ENCODE peak calls at places on chromosomes 16 and 17, in four cellular contexts. M, K, Y and A are unnamed samples.

GRCh38 chr17:50146927-50147640 is 3.4 kb downstream of the PPP1R9B start:
- DNase-seq in M (no peak), K (no peak), Y (no peak), A (no peak)

GRCh38 chr16:15778999-15779614 is 77.7 kb downstream of the MYH11 start:
- DNase-seq in M (no peak), K (no peak), Y (no peak), A (no peak)

GRCh38 chr17:77529328-77529650 is 388.5 kb downstream of the SEC14L1 start:
- DNase-seq in M (no peak), K (no peak), Y (no peak), A (peak; percentile 47)

GRCh38 chr16:58348986-58349385 is 43.3 kb upstream of the GINS3 start:
- DNase-seq in M (no peak), K (no peak), Y (no peak), A (no peak)

GRCh38 chr16:50548659-50549560 is 714 bp downstream of the NKD1 start:
- DNase-seq in M (no peak), K (no peak), Y (no peak), A (no peak)

GRCh38 chr17:46785696-46786095 is 32.8 kb downstream of the WNT3 start:
- DNase-seq in M (peak; percentile 58), K (no peak), Y (no peak), A (no peak)

GRCh38 chr16:19175492-19176262 is 7.6 kb downstream of the SYT17 start:
- DNase-seq in M (no peak), K (no peak), Y (no peak), A (no peak)

GRCh38 chr17:43931062-43931571 is 11.2 kb downstream of the PPY start:
- DNase-seq in M (no peak), K (no peak), Y (no peak), A (no peak)

GRCh38 chr17:7854078-7854777 is 638 bp upstream of the TMEM88 start:
- DNase-seq in M (no peak), K (no peak), Y (no peak), A (peak; percentile 72)

GRCh38 chr17:81025065-81025751 is 9.7 kb upstream of the BAIAP2 start:
- DNase-seq in M (no peak), K (no peak), Y (no peak), A (no peak)

GRCh38 chr17:22692066-22692800 is 999.9 kb downstream of the KCNJ18 start:
- DNase-seq in M (no peak), K (no peak), Y (no peak), A (no peak)

GRCh38 chr16:68233085-68233834 is 2.7 kb downstream of the ESRP2 start:
- DNase-seq in M (no peak), K (no peak), Y (no peak), A (peak; percentile 40)

GRCh38 chr17:48795444-48796162 is 21.4 kb downstream of the TTLL6 start:
- DNase-seq in M (no peak), K (peak; percentile 36), Y (peak; percentile 81), A (no peak)

GRCh38 chr16:49602201-49603041 is 228.8 kb downstream of the C16orf78 start:
- DNase-seq in M (no peak), K (no peak), Y (no peak), A (peak; percentile 64)

GRCh38 chr16:25258856-25259179 is 1.2 kb upstream of the ZKSCAN2 start:
- DNase-seq in M (no peak), K (no peak), Y (no peak), A (no peak)

GRCh38 chr16:66479661-66480264 is 52.7 kb downstream of the BEAN1 start:
- DNase-seq in M (no peak), K (no peak), Y (no peak), A (no peak)

GRCh38 chr17:13735444-13735843 is 133.7 kb upstream of the HS3ST3A1 start:
- DNase-seq in M (no peak), K (no peak), Y (peak; percentile 5), A (no peak)

GRCh38 chr17:80501739-80502577 is 25.6 kb upstream of the NPTX1 start:
- DNase-seq in M (peak; percentile 45), K (no peak), Y (peak; percentile 97), A (no peak)

GRCh38 chr17:8294361-8294760 is 839 bp downstream of the SLC25A35 start:
- DNase-seq in M (no peak), K (no peak), Y (no peak), A (no peak)

GRCh38 chr17:82884341-82884871 is 44.6 kb upstream of the ZNF750 start:
- DNase-seq in M (no peak), K (no peak), Y (no peak), A (no peak)

GRCh38 chr17:55704412-55704811 is 18.3 kb downstream of the TMEM100 start:
- DNase-seq in M (no peak), K (no peak), Y (no peak), A (no peak)

GRCh38 chr17:81665205-81666091 is 957 bp downstream of the OXLD1 start:
- DNase-seq in M (peak; percentile 16), K (no peak), Y (peak; percentile 6), A (no peak)

GRCh38 chr17:63517825-63518534 is 5.2 kb upstream of the KCNH6 start:
- DNase-seq in M (no peak), K (no peak), Y (no peak), A (no peak)

GRCh38 chr16:50835358-50836060 is 93.6 kb downstream of the CYLD start:
- DNase-seq in M (no peak), K (no peak), Y (no peak), A (peak; percentile 56)

GRCh38 chr17:41992576-41992975 is 24.7 kb downstream of the DNAJC7 start:
- DNase-seq in M (no peak), K (no peak), Y (no peak), A (no peak)

GRCh38 chr16:89201467-89202377 is 1.4 kb upstream of the SLC22A31 start:
- DNase-seq in M (peak; percentile 95), K (peak; percentile 84), Y (peak; percentile 66), A (no peak)

GRCh38 chr17:76683921-76684745 is 26.6 kb downstream of the MXRA7 start:
- DNase-seq in M (no peak), K (no peak), Y (no peak), A (no peak)

GRCh38 chr17:49521088-49521450 is 26.0 kb downstream of the NGFR start:
- DNase-seq in M (no peak), K (no peak), Y (no peak), A (peak; percentile 47)

GRCh38 chr17:44941712-44942331 is 5.8 kb downstream of the KIF18B start:
- DNase-seq in M (no peak), K (no peak), Y (no peak), A (peak; percentile 58)

DNA sequence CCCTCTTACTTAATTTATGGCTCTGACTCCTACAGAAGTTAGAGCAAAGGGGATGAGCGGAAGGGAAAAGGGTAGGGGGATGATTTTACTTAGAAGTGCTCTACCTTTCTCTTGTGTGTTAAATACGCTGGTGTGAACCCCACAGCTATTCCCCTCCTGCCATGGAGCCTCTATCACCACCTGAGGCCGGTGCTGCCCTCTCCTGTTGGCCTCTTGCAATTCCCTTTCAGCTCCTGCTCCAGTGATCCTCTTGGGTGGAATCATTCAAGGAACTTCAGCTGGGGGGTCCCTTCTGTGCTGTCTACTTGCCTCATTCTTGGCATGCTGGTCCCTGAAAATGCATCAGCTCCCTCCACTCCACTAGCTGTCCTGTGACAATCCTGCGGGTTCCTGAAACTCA is 41.8 kb upstream of the CDH8 start:
- DNase-seq in M (no peak), K (no peak), Y (no peak), A (no peak)
- TF ChIP-seq CTCF in M (no peak), K (no peak), Y (no peak), A (no peak)

GRCh38 chr17:40430272-40431230 is 12.7 kb upstream of the IGFBP4 start:
- DNase-seq in M (no peak), K (no peak), Y (no peak), A (no peak)

GRCh38 chr17:40436631-40437030 is 6.6 kb upstream of the IGFBP4 start:
- DNase-seq in M (no peak), K (no peak), Y (no peak), A (no peak)

GRCh38 chr17:40432864-40433528 is 10.3 kb upstream of the IGFBP4 start:
- DNase-seq in M (no peak), K (no peak), Y (peak; percentile 77), A (no peak)

GRCh38 chr17:40431231-40431602 is 12.0 kb upstream of the IGFBP4 start:
- DNase-seq in M (no peak), K (no peak), Y (no peak), A (no peak)

DNA sequence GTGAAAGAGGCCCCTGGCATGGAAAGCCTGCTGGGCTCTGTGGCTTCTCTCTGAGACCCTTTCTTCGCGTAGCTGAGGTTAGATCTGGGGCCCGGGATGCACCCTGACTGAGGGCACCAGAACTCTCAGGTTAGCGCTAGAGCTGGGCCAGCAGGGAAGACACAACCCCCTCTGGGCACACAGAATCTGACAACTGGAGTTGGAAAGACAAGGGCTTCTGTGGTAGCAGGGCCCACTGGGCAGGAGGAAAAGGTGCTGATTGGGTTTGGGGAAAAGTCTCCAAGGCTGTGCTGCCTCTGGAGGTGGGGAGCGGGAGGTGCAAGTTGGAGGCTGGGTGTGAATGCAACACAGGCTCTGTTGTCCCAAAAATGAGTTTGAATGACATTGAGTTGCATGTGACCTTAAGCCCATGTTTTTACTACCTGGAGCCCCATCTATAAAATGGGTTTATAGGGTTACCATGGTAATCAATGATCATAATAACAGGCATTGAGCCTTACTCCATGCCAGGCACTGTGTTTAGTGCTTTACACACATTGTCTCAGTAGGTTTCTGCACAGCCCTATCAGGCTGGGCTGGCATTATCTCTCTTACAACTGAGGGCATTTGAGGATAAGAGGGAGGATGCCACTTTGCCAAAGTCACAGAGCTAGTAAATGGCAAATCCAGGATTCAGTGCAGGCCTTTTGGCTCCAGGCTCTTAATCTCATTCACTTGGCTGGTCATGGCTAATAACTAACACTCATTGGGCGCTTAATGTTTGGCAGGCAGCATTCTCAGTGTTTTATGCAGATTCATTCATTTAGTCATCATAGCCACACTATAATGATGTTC is 9.5 kb upstream of the IGFBP4 start:
- DNase-seq in M (no peak), K (no peak), Y (no peak), A (no peak)
- H3K27ac ChIP-seq in M (no peak overlapping the region), K (no peak overlapping the region), Y (no peak overlapping the region), A (no peak overlapping the region)

GRCh38 chr17:73914536-73915274 is 270.5 kb upstream of the SDK2 start:
- DNase-seq in M (no peak), K (no peak), Y (no peak), A (no peak)
- TF ChIP-seq CTCF in M (no peak), K (no peak), Y (no peak), A (no peak)

GRCh38 chr17:69144621-69145255 is 3.0 kb upstream of the ABCA6 start:
- DNase-seq in M (no peak), K (no peak), Y (no peak), A (no peak)

GRCh38 chr17:69142473-69142802 is 743 bp upstream of the ABCA6 start:
- DNase-seq in M (no peak), K (no peak), Y (peak; percentile 33), A (no peak)

GRCh38 chr17:69143683-69144231 is 2.1 kb upstream of the ABCA6 start:
- DNase-seq in M (no peak), K (no peak), Y (no peak), A (no peak)

GRCh38 chr17:69150333-69150732 is 8.6 kb upstream of the ABCA6 start:
- DNase-seq in M (no peak), K (no peak), Y (no peak), A (no peak)

DNA sequence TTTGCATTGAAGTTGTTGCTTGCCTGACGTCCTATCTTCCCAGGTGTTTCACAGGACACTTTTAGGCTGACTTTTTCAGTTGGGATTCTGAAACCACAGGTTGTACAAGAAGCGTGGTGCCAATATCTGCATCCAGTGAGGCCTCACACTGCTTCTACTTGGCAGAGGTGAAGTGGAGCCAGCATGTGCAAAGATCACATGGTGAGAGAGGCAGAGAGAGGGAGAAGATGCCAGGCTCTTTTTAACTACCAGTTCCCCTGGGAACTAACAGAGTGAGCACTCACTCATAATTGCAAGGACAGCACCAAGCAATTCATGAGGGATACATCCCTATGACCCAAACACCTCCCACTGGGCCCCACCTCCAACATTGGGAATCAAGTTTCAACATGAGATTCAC is 5.8 kb upstream of the ABCA6 start:
- DNase-seq in M (no peak), K (no peak), Y (no peak), A (no peak)
- H3K27ac ChIP-seq in M (no peak overlapping the region), K (no peak overlapping the region), Y (no peak overlapping the region), A (no peak overlapping the region)

GRCh38 chr16:70254095-70254964 is 2.6 kb upstream of the EXOSC6 start:
- DNase-seq in M (no peak), K (no peak), Y (peak; percentile 11), A (no peak)
- TF ChIP-seq CTCF in M (peak; percentile 45), K (no peak), Y (no peak), A (no peak)